ENCODE peak calls at places on chromosomes 16 and 17, in six cellular contexts. G is cardiac muscle cell, S is Panc1, N is fibroblast of mammary gland, Y is upper lobe of left lung, O is mammary epithelial cell. V is an unnamed sample.

GRCh38 chr17:40295471-40296457 is 8.1 kb downstream of the CDC6 start:
- DNase-seq in S (no peak), Y (no peak), G (no peak), N (no peak), O (no peak), V (no peak)

GRCh38 chr17:56174421-56174820 is 21.1 kb downstream of the ANKFN1 start:
- DNase-seq in N (peak), S (no peak), G (no peak), Y (no peak), O (no peak), V (no peak)

GRCh38 chr17:60086822-60087591 is 8.3 kb upstream of the HEATR6 start:
- DNase-seq in O (no peak), Y (no peak), N (peak), G (peak), S (no peak), V (peak)

GRCh38 chr16:54466233-54466632 is 179.6 kb upstream of the IRX3 start:
- DNase-seq in S (no peak), O (no peak), Y (no peak), N (no peak), G (no peak), V (no peak)

GRCh38 chr17:45745843-45746494 is 38.2 kb upstream of the CRHR1 start:
- DNase-seq in N (no peak), Y (peak), O (no peak), G (no peak), S (no peak), V (no peak)

GRCh38 chr16:29816694-29817441 is 916 bp downstream of the PAGR1 start:
- DNase-seq in O (peak), S (no peak), G (peak), N (peak), Y (peak), V (peak)

GRCh38 chr16:30753596-30753995 is 5.4 kb downstream of the PHKG2 start:
- DNase-seq in O (no peak), N (no peak), S (no peak), Y (no peak), G (no peak), V (no peak)

GRCh38 chr17:50210249-50211225 is 9.1 kb upstream of the COL1A1 start:
- DNase-seq in G (peak), Y (peak), O (peak), S (no peak), N (peak), V (peak)

GRCh38 chr17:57959929-57960328 is 4.7 kb upstream of the CUEDC1 start:
- DNase-seq in N (no peak), O (no peak), Y (no peak), S (no peak), G (no peak), V (no peak)

GRCh38 chr17:19785854-19786253 is 37.8 kb upstream of the ALDH3A1 start:
- DNase-seq in S (no peak), N (no peak), G (no peak), Y (no peak), O (no peak), V (no peak)

GRCh38 chr16:25108054-25108453 is 3.5 kb upstream of the LCMT1 start:
- DNase-seq in O (no peak), G (no peak), N (no peak), Y (no peak), S (no peak), V (no peak)

GRCh38 chr17:58624751-58625150 is 67.1 kb downstream of the TEX14 start:
- DNase-seq in N (no peak), O (no peak), S (no peak), G (no peak), Y (no peak), V (no peak)

DNA sequence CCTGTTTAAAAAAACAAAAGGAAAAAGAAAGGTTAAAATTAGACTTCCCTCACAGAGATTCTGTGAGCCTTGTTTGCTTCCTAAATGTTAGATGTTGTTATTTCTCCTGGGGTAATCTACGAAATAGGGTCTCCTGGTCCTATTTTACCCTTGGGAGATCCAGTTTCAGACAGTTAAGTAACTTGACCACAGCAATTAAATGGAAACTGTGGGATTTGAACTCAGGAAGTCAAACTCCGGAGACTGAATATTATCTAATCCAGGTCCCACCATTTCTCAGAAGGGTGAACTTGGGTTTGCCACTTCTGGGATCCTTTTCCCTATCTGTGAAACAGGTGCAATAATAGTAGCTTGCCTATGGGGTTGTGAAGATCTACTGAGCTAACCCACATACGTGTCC is 6.4 kb upstream of the TMC5 start:
- DNase-seq in N (no peak), G (no peak), S (no peak), Y (no peak), O (no peak), V (no peak)
- H3K4me3 ChIP-seq in N (no peak), G (peak), S (peak), Y (peak), O (no peak), V (no peak)

GRCh38 chr17:2237521-2237921 is 66.1 kb downstream of the SMG6 start:
- DNase-seq in G (peak), N (peak), O (peak), Y (no peak), S (no peak), V (peak)

GRCh38 chr17:2239170-2239551 is 64.4 kb downstream of the SMG6 start:
- DNase-seq in S (no peak), O (no peak), Y (no peak), N (no peak), G (no peak), V (no peak)

GRCh38 chr17:2239882-2240430 is 63.6 kb downstream of the SMG6 start:
- DNase-seq in G (peak), O (peak), N (peak), S (peak), Y (no peak), V (peak)

GRCh38 chr17:2237960-2238359 is 65.6 kb downstream of the SMG6 start:
- DNase-seq in G (no peak), O (no peak), S (no peak), Y (no peak), N (no peak), V (no peak)

DNA sequence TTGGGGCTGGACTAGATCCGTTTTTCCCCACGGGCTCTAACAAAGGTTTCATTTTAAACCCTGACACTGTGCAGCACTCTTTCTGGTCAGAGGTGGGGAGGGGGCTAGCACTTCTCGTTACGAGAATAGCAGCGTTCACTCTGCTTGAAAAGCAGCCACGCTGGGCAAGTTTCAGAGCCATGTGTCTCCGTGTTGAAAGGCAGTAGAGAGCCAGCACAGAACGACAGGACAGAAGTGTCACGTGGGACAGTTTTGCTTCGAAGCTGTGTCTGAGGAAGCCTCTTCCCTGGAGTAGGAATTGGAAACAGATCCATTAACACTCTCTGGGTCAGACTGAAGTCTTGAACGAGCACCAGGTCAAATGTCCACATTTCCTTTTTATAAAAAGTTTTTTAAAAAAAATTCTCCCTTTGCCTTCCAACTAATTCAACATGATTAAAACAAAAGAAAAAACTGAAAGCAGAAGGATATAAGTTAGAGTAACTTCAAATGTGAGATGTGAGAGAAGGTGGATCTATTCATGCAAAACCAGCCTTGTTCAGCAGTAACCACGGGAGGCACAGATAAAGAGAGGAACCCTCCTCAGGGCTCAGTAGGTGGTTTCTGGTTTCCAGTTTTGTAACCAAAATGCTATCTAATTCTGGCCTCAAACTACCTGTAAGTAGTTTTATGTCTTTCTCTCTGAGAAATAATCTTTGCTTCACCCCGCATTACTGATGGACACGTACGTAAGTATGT is 65.0 kb downstream of the SMG6 start:
- DNase-seq in N (no peak), Y (no peak), G (no peak), S (no peak), O (no peak), V (no peak)
- H3K4me3 ChIP-seq in N (no peak), Y (no peak), G (no peak), S (no peak), O (no peak), V (no peak)

GRCh38 chr17:73950515-73950914 is 253.0 kb upstream of the RPL38 start:
- DNase-seq in G (no peak), S (no peak), Y (no peak), O (no peak), N (no peak), V (no peak)

GRCh38 chr17:73953206-73954033 is 250.1 kb upstream of the RPL38 start:
- DNase-seq in N (no peak), Y (no peak), O (no peak), S (no peak), G (no peak), V (no peak)

GRCh38 chr17:73952136-73952497 is 251.4 kb upstream of the RPL38 start:
- DNase-seq in Y (no peak), G (peak), N (no peak), S (no peak), O (no peak), V (no peak)

GRCh38 chr17:73954981-73955380 is 248.5 kb upstream of the RPL38 start:
- DNase-seq in S (no peak), Y (no peak), G (no peak), O (no peak), N (no peak), V (no peak)

DNA sequence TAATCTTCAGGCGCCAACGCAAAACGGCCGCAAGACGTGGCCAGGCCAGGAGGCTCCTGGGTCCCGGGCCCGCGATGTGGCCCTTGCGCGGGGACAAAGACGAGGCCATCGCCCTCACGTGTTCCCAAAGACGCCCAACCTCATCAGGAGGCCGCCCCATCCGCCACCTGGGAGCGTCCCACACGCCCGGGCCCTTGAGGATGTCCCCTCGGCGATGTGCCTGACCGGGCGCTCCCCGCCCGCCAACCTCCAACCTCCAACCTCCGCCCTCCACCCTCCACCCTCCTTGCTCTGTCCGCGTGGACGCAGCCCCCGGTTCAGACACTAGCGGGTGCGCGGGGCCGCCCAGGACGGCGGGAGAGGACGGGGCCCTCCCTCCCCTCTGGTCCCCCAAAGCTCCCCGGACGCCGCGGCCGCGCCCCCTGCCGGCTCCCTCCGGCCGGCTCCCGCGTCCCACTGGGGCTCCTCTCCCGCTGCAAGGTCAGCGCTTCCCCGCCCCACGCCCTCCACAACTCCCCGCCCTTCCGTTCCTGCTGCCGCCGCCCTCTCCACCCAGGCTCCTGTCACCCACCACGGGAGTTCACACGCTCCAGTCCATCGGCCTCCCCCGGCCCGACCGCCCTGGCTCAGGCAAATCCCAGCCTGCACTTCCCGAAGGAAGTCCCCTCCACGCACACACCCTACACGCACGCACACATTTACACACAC is 250.8 kb upstream of the RPL38 start:
- DNase-seq in N (peak), S (no peak), O (no peak), G (peak), Y (peak), V (no peak)
- H3K4me3 ChIP-seq in N (peak), S (no peak), O (no peak), G (peak), Y (peak), V (no peak)

GRCh38 chr16:55657616-55658015 is 1.8 kb downstream of the SLC6A2 start:
- DNase-seq in G (no peak), O (no peak), Y (no peak), S (no peak), N (no peak), V (no peak)
- H3K4me3 ChIP-seq in G (no peak), O (no peak), Y (no peak), S (no peak), N (no peak), V (no peak)

GRCh38 chr16:85910854-85911247 is 11.9 kb downstream of the IRF8 start:
- DNase-seq in O (no peak), N (no peak), S (no peak), Y (no peak), G (no peak), V (no peak)

GRCh38 chr16:85911531-85911930 is 12.6 kb downstream of the IRF8 start:
- DNase-seq in Y (no peak), N (no peak), S (no peak), G (no peak), O (no peak), V (no peak)

GRCh38 chr16:85910073-85910853 is 11.3 kb downstream of the IRF8 start:
- DNase-seq in S (no peak), O (no peak), N (no peak), Y (no peak), G (no peak), V (no peak)

GRCh38 chr16:85908444-85908843 is 9.5 kb downstream of the IRF8 start:
- DNase-seq in G (no peak), Y (no peak), S (no peak), N (no peak), O (no peak), V (no peak)

GRCh38 chr16:85908889-85909584 is 10.1 kb downstream of the IRF8 start:
- DNase-seq in S (no peak), Y (no peak), G (no peak), N (no peak), O (no peak), V (no peak)
- H3K4me3 ChIP-seq in S (no peak), Y (no peak), G (no peak), N (no peak), O (no peak), V (no peak)